ENCODE peak calls at places on chromosomes 16 and 17, in eight cellular contexts. I is breast epithelium, W is body of pancreas, A is ovary, C is uterus, S is prostate gland, M is right lobe of liver, O is Peyer's patch. R is an unnamed sample. For H3K4me1, the result is how much of the 10 kb centered on the place peaks cover.

GRCh38 chr17:8275421-8276290 is 12.8 kb upstream of the RANGRF start:
- DNase-seq in A (no peak), O (no peak), C (no peak), S (no peak), I (no peak), M (no peak), W (no peak), R (no peak)

GRCh38 chr16:23324727-23325126 is 22.6 kb downstream of the SCNN1B start:
- DNase-seq in W (peak), M (no peak), I (peak), C (no peak), S (peak), O (peak), A (no peak), R (peak)

GRCh38 chr17:18259621-18260331 is 686 bp upstream of the MIEF2 start:
- DNase-seq in M (no peak), O (no peak), W (no peak), C (no peak), I (no peak), S (no peak), A (no peak), R (no peak)

GRCh38 chr17:71527311-71527710 is 593.5 kb upstream of the SOX9 start:
- DNase-seq in C (no peak), O (no peak), W (no peak), S (no peak), A (no peak), I (no peak), M (no peak), R (no peak)

GRCh38 chr17:46974086-46974485 is 5.0 kb downstream of the RPRML start:
- DNase-seq in I (no peak), O (no peak), A (no peak), S (peak), M (peak), W (no peak), C (no peak), R (no peak)

GRCh38 chr16:70437017-70437581 is 1.8 kb downstream of the ST3GAL2 start:
- DNase-seq in O (no peak), C (peak), S (no peak), M (no peak), A (peak), I (no peak), W (no peak), R (no peak)

GRCh38 chr16:24001706-24002105 is 165.9 kb downstream of the PRKCB start:
- DNase-seq in I (no peak), C (no peak), S (no peak), O (no peak), W (no peak), M (no peak), A (no peak), R (no peak)

GRCh38 chr17:71224824-71225575 is 895.8 kb upstream of the SOX9 start:
- DNase-seq in W (peak), C (no peak), A (no peak), S (no peak), I (no peak), M (no peak), O (no peak), R (peak)

GRCh38 chr17:48637323-48638260 is 11.4 kb upstream of the HOXB9 start:
- DNase-seq in S (no peak), O (peak), A (no peak), I (no peak), W (no peak), C (no peak), M (no peak), R (no peak)

GRCh38 chr17:14296511-14296910 is 4.4 kb upstream of the HS3ST3B1 start:
- DNase-seq in I (no peak), C (no peak), A (no peak), O (no peak), S (no peak), M (no peak), W (no peak), R (no peak)
- TF ChIP-seq POLR2A in I (no peak), C (no peak), A (no peak), O (no peak), S (no peak), M (no peak), W (no peak), R (no peak)

DNA sequence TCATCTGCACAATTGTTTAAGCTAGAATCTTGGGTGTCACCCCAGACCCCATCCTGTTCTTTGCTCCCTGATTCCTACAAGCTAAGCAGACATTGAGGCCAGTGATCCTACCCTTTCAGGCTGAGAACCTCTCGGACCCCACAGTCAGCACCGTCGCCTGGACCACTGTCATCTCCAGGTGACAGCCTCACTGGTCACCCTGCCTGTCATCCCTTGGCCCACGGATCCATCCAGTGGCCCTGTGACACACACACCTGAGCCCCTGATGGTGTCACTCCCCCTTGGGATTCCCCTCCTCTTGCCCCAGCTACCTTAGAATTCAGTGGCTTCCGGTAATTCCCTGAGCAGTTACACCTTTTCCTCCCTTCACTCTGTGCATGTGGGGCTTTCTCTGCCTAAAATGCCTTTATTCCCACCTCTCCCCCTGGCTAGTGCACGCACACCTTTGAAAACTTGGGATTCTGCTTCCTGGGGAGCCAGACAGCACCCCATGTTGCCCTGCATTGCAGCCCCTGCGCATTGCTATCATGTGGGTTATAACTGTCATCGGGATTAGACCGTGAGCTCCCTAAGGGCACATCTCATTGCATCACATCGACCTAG is 3.0 kb downstream of the C16orf86 start:
- DNase-seq in C (no peak), I (no peak), W (no peak), S (no peak), O (no peak), M (no peak), A (peak), R (no peak)
- H3K4me1 ChIP-seq in C (under half), I (under half), W (under half), S (under half), O (under half), M (half or more), A (under half), R (under half)

GRCh38 chr16:14177704-14178103 is 106.6 kb downstream of the MRTFB start:
- DNase-seq in I (no peak), O (no peak), W (no peak), S (no peak), A (no peak), C (no peak), M (no peak), R (no peak)

GRCh38 chr16:14179116-14179515 is 108.0 kb downstream of the MRTFB start:
- DNase-seq in C (no peak), W (no peak), S (no peak), I (no peak), M (no peak), O (no peak), A (no peak), R (no peak)

GRCh38 chr16:14181371-14182050 is 110.4 kb downstream of the MRTFB start:
- DNase-seq in W (no peak), A (no peak), M (no peak), C (no peak), O (no peak), I (no peak), S (no peak), R (no peak)

GRCh38 chr16:14182999-14183398 is 111.9 kb downstream of the MRTFB start:
- DNase-seq in I (no peak), S (no peak), A (no peak), C (no peak), M (no peak), O (no peak), W (no peak), R (no peak)

DNA sequence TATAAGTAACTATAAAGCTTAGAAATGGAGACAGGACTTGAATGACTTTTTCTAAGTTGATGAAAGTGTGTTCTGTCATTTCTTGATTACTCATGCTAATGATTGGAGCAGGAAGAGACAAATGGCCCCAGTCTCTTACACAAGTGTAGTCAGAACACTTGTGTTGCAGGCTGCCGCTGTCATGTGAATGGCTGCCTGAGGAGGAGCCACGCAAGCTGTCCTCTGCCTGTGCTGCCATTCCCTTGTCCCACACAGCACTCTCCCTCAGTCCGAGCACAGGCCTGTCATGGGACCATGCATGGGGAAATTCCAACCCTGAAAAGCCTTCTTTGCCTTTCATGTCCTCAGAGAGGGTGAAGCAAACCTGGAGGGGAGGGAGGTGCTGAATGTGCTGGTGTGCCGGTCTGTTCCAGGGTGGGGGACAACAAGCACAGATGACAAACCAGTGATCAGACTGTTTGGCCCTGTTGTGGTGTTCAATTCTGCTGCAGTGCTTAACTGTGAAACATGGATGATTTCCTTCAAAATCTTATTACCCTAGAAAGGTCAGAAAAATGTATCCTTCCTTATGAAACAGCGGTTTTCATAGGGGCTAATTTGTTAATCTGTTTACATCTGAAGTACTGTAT is 109.4 kb downstream of the MRTFB start:
- DNase-seq in W (no peak), S (no peak), I (no peak), C (no peak), M (no peak), O (no peak), A (no peak), R (no peak)
- TF ChIP-seq POLR2A in W (no peak), S (no peak), I (no peak), C (no peak), M (no peak), O (no peak), A (no peak), R (no peak)

DNA sequence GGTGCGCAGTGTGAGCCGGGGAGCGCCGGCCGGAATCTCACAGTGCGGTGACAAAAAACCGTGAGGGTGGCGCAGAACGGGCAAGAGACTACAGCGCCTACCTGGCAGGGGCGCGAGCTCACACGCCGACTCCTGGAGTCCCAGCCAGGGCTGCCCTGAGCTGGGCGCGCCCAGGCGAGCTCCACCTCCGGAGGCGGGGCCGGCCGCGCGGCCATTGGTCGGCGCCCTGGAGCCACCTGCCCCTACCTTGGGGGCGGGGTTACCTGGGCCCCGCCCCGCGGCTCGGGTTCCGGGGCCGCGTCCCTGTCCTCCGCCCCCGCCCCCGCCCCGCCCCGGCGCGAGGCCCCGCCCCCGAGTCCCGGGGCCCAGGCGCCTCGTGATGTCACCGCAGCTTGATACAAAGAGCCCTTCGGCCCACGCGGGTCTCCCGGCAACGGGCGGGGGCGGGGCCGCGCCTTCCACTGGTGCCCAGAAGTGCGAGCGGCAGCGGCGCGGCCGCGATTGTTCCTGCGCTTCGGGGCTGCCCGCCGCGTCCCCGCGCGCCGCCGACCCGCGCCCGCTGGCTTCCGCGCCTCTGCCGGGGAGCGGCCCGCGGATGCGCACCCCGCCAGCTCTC is 96.3 kb downstream of the RAB11FIP4 start:
- DNase-seq in C (peak), O (peak), M (peak), I (peak), W (peak), A (peak), S (peak), R (peak)
- H3K4me1 ChIP-seq in C (under half), O (under half), M (under half), I (under half), W (half or more), A (under half), S (under half), R (under half)